ENCODE peak calls at places on chromosomes 6 and 20, in nine cellular contexts. One of them, this sample, is unnamed.

GRCh38 chr20:32521780-32522524 is 63.2 kb downstream of the NOL4L start:
- DNase-seq in K562: peak; percentile 82
- DNase-seq in HepG2: peak; percentile 72
- DNase-seq in SK-N-SH: peak; percentile 85
- DNase-seq in suprapubic skin: no peak
- DNase-seq in sigmoid colon: peak; percentile 80
- DNase-seq in transverse colon: peak; percentile 74
- DNase-seq in stomach: peak; percentile 73
- DNase-seq in GM12878: no peak
- DNase-seq in this sample: peak; percentile 62

GRCh38 chr6:30769853-30770160 is 25.5 kb upstream of the IER3 start:
- DNase-seq in sigmoid colon: no peak
- DNase-seq in transverse colon: no peak
- DNase-seq in SK-N-SH: no peak
- DNase-seq in suprapubic skin: no peak
- DNase-seq in GM12878: no peak
- DNase-seq in K562: no peak
- DNase-seq in HepG2: no peak
- DNase-seq in stomach: no peak
- DNase-seq in this sample: no peak

GRCh38 chr20:5938456-5939029 is 11.8 kb downstream of the TRMT6 start:
- DNase-seq in sigmoid colon: no peak
- DNase-seq in transverse colon: no peak
- DNase-seq in SK-N-SH: no peak
- DNase-seq in GM12878: no peak
- DNase-seq in HepG2: no peak
- DNase-seq in K562: no peak
- DNase-seq in stomach: no peak
- DNase-seq in suprapubic skin: no peak
- DNase-seq in this sample: no peak

GRCh38 chr6:17446713-17447112 is 53.3 kb downstream of the CAP2 start:
- DNase-seq in K562: no peak
- DNase-seq in SK-N-SH: no peak
- DNase-seq in sigmoid colon: no peak
- DNase-seq in stomach: no peak
- DNase-seq in suprapubic skin: no peak
- DNase-seq in transverse colon: no peak
- DNase-seq in HepG2: no peak
- DNase-seq in GM12878: no peak
- DNase-seq in this sample: no peak

GRCh38 chr6:49264496-49264895 is 198.6 kb downstream of the MMUT start:
- DNase-seq in GM12878: no peak
- DNase-seq in SK-N-SH: no peak
- DNase-seq in suprapubic skin: no peak
- DNase-seq in sigmoid colon: no peak
- DNase-seq in transverse colon: no peak
- DNase-seq in HepG2: no peak
- DNase-seq in stomach: no peak
- DNase-seq in K562: no peak
- DNase-seq in this sample: no peak

GRCh38 chr6:144955853-144956252 is 670.7 kb downstream of the UTRN start:
- DNase-seq in HepG2: no peak
- DNase-seq in suprapubic skin: no peak
- DNase-seq in GM12878: no peak
- DNase-seq in SK-N-SH: no peak
- DNase-seq in transverse colon: no peak
- DNase-seq in sigmoid colon: no peak
- DNase-seq in K562: no peak
- DNase-seq in stomach: no peak
- DNase-seq in this sample: no peak

GRCh38 chr6:106098383-106099234 is 12.5 kb downstream of the PRDM1 start:
- DNase-seq in K562: peak; percentile 72
- DNase-seq in suprapubic skin: no peak
- DNase-seq in stomach: peak; percentile 73
- DNase-seq in SK-N-SH: no peak
- DNase-seq in HepG2: no peak
- DNase-seq in sigmoid colon: no peak
- DNase-seq in GM12878: peak; percentile 66
- DNase-seq in transverse colon: peak; percentile 86
- DNase-seq in this sample: no peak

GRCh38 chr6:146917182-146917581 is 287.0 kb upstream of the STXBP5 start:
- DNase-seq in transverse colon: no peak
- DNase-seq in GM12878: no peak
- DNase-seq in suprapubic skin: no peak
- DNase-seq in sigmoid colon: no peak
- DNase-seq in stomach: no peak
- DNase-seq in HepG2: no peak
- DNase-seq in SK-N-SH: no peak
- DNase-seq in K562: no peak
- DNase-seq in this sample: no peak

GRCh38 chr20:53003420-53003819 is 31.3 kb downstream of the TSHZ2 start:
- DNase-seq in HepG2: no peak
- DNase-seq in SK-N-SH: no peak
- DNase-seq in K562: no peak
- DNase-seq in GM12878: no peak
- DNase-seq in transverse colon: no peak
- DNase-seq in sigmoid colon: no peak
- DNase-seq in suprapubic skin: no peak
- DNase-seq in stomach: no peak
- DNase-seq in this sample: no peak

GRCh38 chr6:137496909-137497721 is 2.9 kb upstream of the OLIG3 start:
- DNase-seq in GM12878: no peak
- DNase-seq in HepG2: no peak
- DNase-seq in suprapubic skin: no peak
- DNase-seq in transverse colon: no peak
- DNase-seq in stomach: no peak
- DNase-seq in K562: no peak
- DNase-seq in sigmoid colon: no peak
- DNase-seq in SK-N-SH: no peak
- DNase-seq in this sample: peak; percentile 82

GRCh38 chr20:11128131-11128831 is 454.5 kb upstream of the JAG1 start:
- DNase-seq in transverse colon: no peak
- DNase-seq in suprapubic skin: no peak
- DNase-seq in stomach: no peak
- DNase-seq in HepG2: no peak
- DNase-seq in K562: no peak
- DNase-seq in GM12878: no peak
- DNase-seq in SK-N-SH: no peak
- DNase-seq in sigmoid colon: no peak
- DNase-seq in this sample: no peak

GRCh38 chr6:7671076-7671475 is 54.8 kb upstream of the BMP6 start:
- DNase-seq in K562: no peak
- DNase-seq in GM12878: no peak
- DNase-seq in SK-N-SH: no peak
- DNase-seq in transverse colon: no peak
- DNase-seq in sigmoid colon: no peak
- DNase-seq in stomach: no peak
- DNase-seq in HepG2: no peak
- DNase-seq in suprapubic skin: no peak
- DNase-seq in this sample: no peak

GRCh38 chr6:44100088-44100550 is 27.1 kb downstream of the MRPL14 start:
- DNase-seq in suprapubic skin: no peak
- DNase-seq in HepG2: peak; percentile 69
- DNase-seq in sigmoid colon: no peak
- DNase-seq in SK-N-SH: peak; percentile 47
- DNase-seq in K562: peak; percentile 48
- DNase-seq in stomach: peak; percentile 59
- DNase-seq in GM12878: no peak
- DNase-seq in transverse colon: no peak
- DNase-seq in this sample: no peak

GRCh38 chr20:48284837-48285236 is 499.6 kb upstream of the SULF2 start:
- DNase-seq in stomach: no peak
- DNase-seq in HepG2: peak; percentile 64
- DNase-seq in suprapubic skin: no peak
- DNase-seq in sigmoid colon: no peak
- DNase-seq in GM12878: no peak
- DNase-seq in K562: no peak
- DNase-seq in transverse colon: no peak
- DNase-seq in SK-N-SH: no peak
- DNase-seq in this sample: no peak

GRCh38 chr6:72245565-72245964 is 359.2 kb downstream of the RIMS1 start:
- DNase-seq in HepG2: no peak
- DNase-seq in K562: no peak
- DNase-seq in stomach: no peak
- DNase-seq in GM12878: no peak
- DNase-seq in SK-N-SH: no peak
- DNase-seq in sigmoid colon: no peak
- DNase-seq in transverse colon: no peak
- DNase-seq in suprapubic skin: no peak
- DNase-seq in this sample: no peak

GRCh38 chr20:11098888-11099287 is 425.1 kb upstream of the JAG1 start:
- DNase-seq in transverse colon: peak; percentile 46
- DNase-seq in K562: no peak
- DNase-seq in SK-N-SH: no peak
- DNase-seq in suprapubic skin: no peak
- DNase-seq in HepG2: no peak
- DNase-seq in stomach: no peak
- DNase-seq in GM12878: no peak
- DNase-seq in sigmoid colon: no peak
- DNase-seq in this sample: no peak

GRCh38 chr20:62924567-62925419 is 1.5 kb downstream of the DIDO1 start:
- DNase-seq in GM12878: no peak
- DNase-seq in stomach: no peak
- DNase-seq in sigmoid colon: no peak
- DNase-seq in HepG2: peak; percentile 56
- DNase-seq in suprapubic skin: no peak
- DNase-seq in SK-N-SH: peak; percentile 30
- DNase-seq in transverse colon: peak; percentile 40
- DNase-seq in K562: no peak
- DNase-seq in this sample: peak; percentile 28

DNA sequence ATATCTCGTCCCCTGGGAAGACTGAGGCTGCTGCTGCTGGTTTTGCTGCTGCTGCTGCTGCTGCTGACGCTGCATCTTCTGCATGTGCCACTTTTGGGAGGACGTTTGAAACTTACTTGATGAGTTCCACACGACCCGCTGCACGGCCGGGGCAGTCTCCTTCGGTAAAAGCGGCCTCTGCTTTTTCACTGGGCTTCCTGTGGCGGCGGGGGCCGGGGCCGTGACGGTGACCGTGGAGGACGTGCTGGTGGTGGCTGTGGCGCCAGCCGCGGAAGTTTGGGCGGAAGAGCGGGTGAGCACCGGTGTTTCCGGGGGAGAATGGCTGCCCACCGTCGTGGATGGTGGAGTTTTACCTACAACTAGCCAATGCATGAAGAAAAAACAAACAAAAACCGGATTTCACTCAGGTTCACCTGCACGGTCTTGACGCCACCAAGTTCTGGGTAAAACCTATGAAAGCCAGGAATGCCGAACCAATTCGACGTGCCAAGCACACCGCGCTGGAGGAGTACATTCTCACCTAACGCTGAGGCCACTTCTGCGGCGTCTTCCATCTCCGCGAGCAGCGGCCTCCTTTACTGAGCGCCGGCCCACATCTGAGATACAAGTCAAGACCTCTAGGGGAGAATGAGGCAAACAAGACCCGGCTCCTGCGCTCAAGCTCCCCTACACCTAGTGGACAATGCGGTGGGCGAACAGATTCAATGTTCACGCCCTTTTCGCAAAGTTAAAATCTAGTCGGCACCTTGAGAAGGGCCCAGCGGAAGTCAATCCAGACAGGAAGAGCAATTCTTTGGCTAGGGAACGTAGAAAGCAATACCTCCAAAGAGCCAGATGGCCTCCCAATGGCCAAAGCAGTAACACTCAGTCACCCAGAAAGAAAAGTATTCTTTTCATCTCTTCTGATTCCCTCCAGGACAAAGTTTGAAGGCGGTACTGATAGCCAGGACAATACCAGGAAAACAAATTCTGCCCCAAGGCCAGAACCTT is 117.4 kb downstream of the ZMYND8 start:
- DNase-seq in SK-N-SH: no peak
- DNase-seq in HepG2: no peak
- DNase-seq in suprapubic skin: no peak
- DNase-seq in stomach: no peak
- DNase-seq in transverse colon: no peak
- DNase-seq in GM12878: no peak
- DNase-seq in K562: no peak
- DNase-seq in sigmoid colon: no peak
- DNase-seq in this sample: peak; percentile 81
- TF ChIP-seq POLR2AphosphoS5 in SK-N-SH: no peak
- TF ChIP-seq POLR2AphosphoS5 in HepG2: no peak
- TF ChIP-seq POLR2AphosphoS5 in suprapubic skin: no peak
- TF ChIP-seq POLR2AphosphoS5 in stomach: no peak
- TF ChIP-seq POLR2AphosphoS5 in transverse colon: no peak
- TF ChIP-seq POLR2AphosphoS5 in GM12878: no peak
- TF ChIP-seq POLR2AphosphoS5 in K562: no peak
- TF ChIP-seq POLR2AphosphoS5 in sigmoid colon: no peak
- TF ChIP-seq POLR2AphosphoS5 in this sample: no peak

GRCh38 chr20:57653910-57654309 is 33.7 kb upstream of the ZBP1 start:
- DNase-seq in sigmoid colon: no peak
- DNase-seq in GM12878: no peak
- DNase-seq in transverse colon: no peak
- DNase-seq in K562: peak; percentile 5
- DNase-seq in HepG2: no peak
- DNase-seq in stomach: no peak
- DNase-seq in suprapubic skin: peak; percentile 53
- DNase-seq in SK-N-SH: peak; percentile 29
- DNase-seq in this sample: no peak
- TF ChIP-seq EP300 in sigmoid colon: no peak
- TF ChIP-seq EP300 in GM12878: no peak
- TF ChIP-seq EP300 in transverse colon: no peak
- TF ChIP-seq EP300 in K562: no peak
- TF ChIP-seq EP300 in HepG2: no peak
- TF ChIP-seq EP300 in stomach: no peak
- TF ChIP-seq EP300 in suprapubic skin: no peak
- TF ChIP-seq EP300 in SK-N-SH: no peak
- TF ChIP-seq EP300 in this sample: no peak

DNA sequence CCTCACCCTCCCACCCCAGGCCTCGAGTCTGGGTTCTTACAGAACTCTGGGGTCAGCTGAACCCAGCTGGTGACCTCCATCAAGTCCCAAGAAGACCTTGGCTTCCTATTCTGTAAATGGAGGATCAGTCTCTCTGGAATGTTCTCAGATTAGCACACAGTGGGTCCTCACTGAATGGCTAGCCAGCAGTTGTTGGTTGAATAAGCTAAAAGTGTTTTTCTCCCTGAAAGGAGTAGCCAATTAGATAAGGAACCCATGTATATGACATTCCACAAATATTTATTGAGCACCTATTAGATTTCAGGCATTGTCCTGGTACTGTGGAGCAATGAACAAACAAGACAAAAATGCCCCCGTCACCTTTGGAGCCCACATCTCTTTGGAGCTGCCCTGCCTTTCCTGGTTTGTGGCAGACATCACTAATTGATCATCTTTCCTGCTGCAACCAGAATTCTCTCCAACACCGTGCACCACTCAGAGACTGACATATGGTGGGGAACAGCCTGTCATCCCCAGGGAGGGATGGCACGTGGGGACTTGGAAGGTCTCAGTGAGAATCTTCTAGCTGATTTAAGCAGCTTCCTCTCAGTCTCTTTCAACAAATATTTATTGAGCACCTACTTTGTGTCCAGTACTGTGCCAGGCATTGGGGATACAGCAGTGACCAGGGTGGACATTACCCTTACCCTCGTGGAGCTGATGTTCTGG is 81.9 kb downstream of the CEBPB start:
- DNase-seq in GM12878: no peak
- DNase-seq in suprapubic skin: no peak
- DNase-seq in SK-N-SH: no peak
- DNase-seq in HepG2: peak; percentile 89
- DNase-seq in transverse colon: no peak
- DNase-seq in K562: no peak
- DNase-seq in sigmoid colon: no peak
- DNase-seq in stomach: no peak
- DNase-seq in this sample: no peak
- H3K27ac ChIP-seq in GM12878: no peak overlapping the region
- H3K27ac ChIP-seq in suprapubic skin: peak overlapping the region; percentile 69
- H3K27ac ChIP-seq in SK-N-SH: no peak overlapping the region
- H3K27ac ChIP-seq in HepG2: no peak overlapping the region
- H3K27ac ChIP-seq in transverse colon: peak overlapping the region; percentile 1
- H3K27ac ChIP-seq in K562: no peak overlapping the region
- H3K27ac ChIP-seq in sigmoid colon: no peak overlapping the region
- H3K27ac ChIP-seq in stomach: peak overlapping the region; percentile 73
- H3K27ac ChIP-seq in this sample: peak overlapping the region; percentile 81

GRCh38 chr6:16136536-16137450 is 7.9 kb downstream of the MYLIP start:
- DNase-seq in HepG2: no peak
- DNase-seq in GM12878: no peak
- DNase-seq in suprapubic skin: no peak
- DNase-seq in transverse colon: no peak
- DNase-seq in K562: no peak
- DNase-seq in SK-N-SH: no peak
- DNase-seq in stomach: peak; percentile 40
- DNase-seq in sigmoid colon: no peak
- DNase-seq in this sample: peak; percentile 37
- TF ChIP-seq POLR2AphosphoS5 in HepG2: no peak
- TF ChIP-seq POLR2AphosphoS5 in GM12878: peak; percentile 40
- TF ChIP-seq POLR2AphosphoS5 in suprapubic skin: no peak
- TF ChIP-seq POLR2AphosphoS5 in transverse colon: peak; percentile 13
- TF ChIP-seq POLR2AphosphoS5 in K562: peak; percentile 16
- TF ChIP-seq POLR2AphosphoS5 in SK-N-SH: peak; percentile 95
- TF ChIP-seq POLR2AphosphoS5 in stomach: no peak
- TF ChIP-seq POLR2AphosphoS5 in sigmoid colon: peak; percentile 42
- TF ChIP-seq POLR2AphosphoS5 in this sample: no peak

This sample was measured in upper lobe of left lung.